ENCODE peak calls at places on chromosomes 6 and 20, in eight cellular contexts. P is coronary artery, F is ovary, Q is GM23338, W is osteocyte, D is cardiac muscle cell, U is RWPE2, S is fibroblast of pulmonary artery. B is an unnamed sample.

GRCh38 chr20:41049451-41049850 is 20.8 kb downstream of the TOP1 start:
- DNase-seq in F (no peak), S (no peak), W (no peak), P (no peak), U (no peak), Q (no peak), D (no peak), B (no peak)

GRCh38 chr20:21289651-21290050 is 13.5 kb upstream of the XRN2 start:
- DNase-seq in S (no peak), D (no peak), U (no peak), Q (no peak), P (no peak), W (no peak), F (no peak), B (no peak)

GRCh38 chr6:113669641-113670040 is 187.5 kb upstream of the MARCKS start:
- DNase-seq in F (no peak), W (no peak), D (no peak), U (no peak), P (no peak), Q (no peak), S (no peak), B (no peak)

GRCh38 chr6:41077536-41077935 is 4.8 kb downstream of the NFYA start:
- DNase-seq in S (no peak), P (no peak), F (no peak), W (no peak), Q (no peak), D (no peak), U (no peak), B (no peak)

GRCh38 chr6:35028781-35029180 is 112.4 kb downstream of the TCP11 start:
- DNase-seq in Q (no peak), P (no peak), D (no peak), F (no peak), W (no peak), S (no peak), U (no peak), B (no peak)

GRCh38 chr6:18148304-18149025 is 6.4 kb downstream of the TPMT start:
- DNase-seq in D (no peak), S (peak), P (no peak), U (no peak), Q (no peak), W (no peak), F (no peak), B (no peak)

GRCh38 chr20:48285656-48286055 is 500.4 kb upstream of the SULF2 start:
- DNase-seq in W (no peak), F (no peak), D (no peak), S (no peak), Q (no peak), P (no peak), U (no peak), B (no peak)

GRCh38 chr6:139587469-139587868 is 213.0 kb upstream of the CITED2 start:
- DNase-seq in S (peak), D (no peak), W (no peak), U (no peak), F (no peak), Q (no peak), P (no peak), B (no peak)

GRCh38 chr20:63081351-63081750 is 74.6 kb upstream of the BHLHE23 start:
- DNase-seq in S (no peak), F (no peak), U (peak), W (no peak), Q (no peak), P (no peak), D (no peak), B (no peak)

GRCh38 chr6:158086706-158087518 is 81.2 kb downstream of the SERAC1 start:
- DNase-seq in S (no peak), Q (no peak), W (peak), F (peak), P (no peak), U (no peak), D (no peak), B (no peak)

GRCh38 chr6:163087981-163088380 is 326.5 kb upstream of the QKI start:
- DNase-seq in Q (no peak), W (no peak), P (no peak), F (no peak), U (no peak), D (no peak), S (no peak), B (no peak)

GRCh38 chr20:25355866-25356265 is 34.8 kb downstream of the ABHD12 start:
- DNase-seq in D (no peak), P (no peak), S (no peak), W (no peak), Q (no peak), F (no peak), U (no peak), B (no peak)

GRCh38 chr20:32536861-32537656 is 48.1 kb downstream of the NOL4L start:
- DNase-seq in F (no peak), P (no peak), Q (peak), W (no peak), S (no peak), D (no peak), U (no peak), B (peak)

GRCh38 chr6:158284340-158285210 is 27.7 kb upstream of the TULP4 start:
- DNase-seq in P (no peak), S (peak), U (no peak), D (peak), F (no peak), W (no peak), Q (peak), B (no peak)

GRCh38 chr20:3180319-3180718 is 7.0 kb upstream of the LZTS3 start:
- DNase-seq in S (no peak), P (no peak), U (no peak), Q (no peak), F (no peak), W (no peak), D (no peak), B (no peak)

GRCh38 chr6:91141352-91141751 is 554.5 kb upstream of the MAP3K7 start:
- DNase-seq in U (no peak), F (no peak), P (no peak), D (no peak), W (no peak), Q (no peak), S (no peak), B (no peak)

GRCh38 chr20:41231850-41232249 is 85.7 kb downstream of the ZHX3 start:
- DNase-seq in S (no peak), P (no peak), F (no peak), U (no peak), Q (no peak), W (no peak), D (no peak), B (no peak)

GRCh38 chr6:36139431-36139830 is 9.1 kb downstream of the MAPK13 start:
- DNase-seq in U (no peak), D (peak), P (no peak), S (peak), F (no peak), W (no peak), Q (peak), B (no peak)

GRCh38 chr6:53986165-53986720 is 125.0 kb upstream of the MLIP start:
- DNase-seq in S (peak), U (no peak), P (no peak), D (peak), Q (peak), F (no peak), W (no peak), B (peak)

GRCh38 chr6:133945158-133945557 is 7.9 kb upstream of the TBPL1 start:
- DNase-seq in W (no peak), F (no peak), P (no peak), Q (peak), D (no peak), U (no peak), S (peak), B (no peak)

GRCh38 chr6:1381397-1382330 is 7.7 kb upstream of the FOXF2 start:
- DNase-seq in S (peak), P (peak), F (peak), Q (peak), W (peak), U (no peak), D (peak), B (peak)

GRCh38 chr20:47667086-47667485 is 118.2 kb downstream of the SULF2 start:
- DNase-seq in W (no peak), D (no peak), F (no peak), U (peak), S (no peak), P (no peak), Q (no peak), B (no peak)

GRCh38 chr20:25624500-25624939 is 706 bp upstream of the NANP start:
- DNase-seq in S (no peak), W (no peak), F (peak), D (no peak), Q (no peak), U (no peak), P (no peak), B (no peak)

GRCh38 chr20:40493551-40493950 is 195.5 kb downstream of the MAFB start:
- DNase-seq in Q (no peak), S (no peak), D (no peak), W (no peak), F (no peak), P (no peak), U (no peak), B (no peak)

GRCh38 chr6:99013145-99013544 is 65.4 kb upstream of the FBXL4 start:
- DNase-seq in F (no peak), D (no peak), P (no peak), S (peak), Q (no peak), W (no peak), U (no peak), B (no peak)

GRCh38 chr20:34190679-34191090 is 50.5 kb upstream of the ASIP start:
- DNase-seq in U (no peak), S (peak), Q (peak), P (no peak), D (peak), F (peak), W (peak), B (peak)

GRCh38 chr6:53929340-53930120 is 134.7 kb downstream of the LRRC1 start:
- DNase-seq in U (no peak), Q (no peak), F (no peak), P (no peak), S (no peak), D (no peak), W (no peak), B (no peak)

GRCh38 chr20:50565874-50566273 is 55.7 kb downstream of the PTPN1 start:
- DNase-seq in F (no peak), P (no peak), S (no peak), D (no peak), W (peak), Q (no peak), U (no peak), B (no peak)

GRCh38 chr6:299050-299980 is 7.0 kb downstream of the DUSP22 start:
- DNase-seq in F (no peak), W (peak), S (peak), P (peak), D (no peak), Q (no peak), U (no peak), B (no peak)

GRCh38 chr6:113586413-113586812 is 270.7 kb upstream of the MARCKS start:
- DNase-seq in W (no peak), U (no peak), F (no peak), S (peak), P (no peak), Q (no peak), D (peak), B (no peak)

GRCh38 chr20:10513931-10514575 is 78.9 kb downstream of the SLX4IP start:
- DNase-seq in F (no peak), Q (no peak), W (no peak), D (no peak), U (no peak), S (peak), P (no peak), B (no peak)

GRCh38 chr20:7924692-7925091 is 15.6 kb downstream of the HAO1 start:
- DNase-seq in U (no peak), Q (no peak), D (no peak), F (no peak), P (no peak), W (no peak), S (peak), B (no peak)

GRCh38 chr20:47181056-47181862 is 175.2 kb downstream of the ZMYND8 start:
- DNase-seq in Q (peak), W (no peak), U (peak), D (no peak), P (no peak), F (no peak), S (peak), B (no peak)

GRCh38 chr6:90319044-90319443 is 22.4 kb upstream of the BACH2 start:
- DNase-seq in U (no peak), S (peak), W (no peak), F (no peak), P (no peak), Q (no peak), D (no peak), B (no peak)

GRCh38 chr6:80541186-80541585 is 434.7 kb downstream of the BCKDHB start:
- DNase-seq in F (no peak), S (peak), Q (no peak), U (no peak), W (no peak), D (no peak), P (no peak), B (no peak)

GRCh38 chr6:55543633-55544309 is 35.2 kb downstream of the HMGCLL1 start:
- DNase-seq in W (no peak), S (no peak), U (no peak), D (peak), P (no peak), F (no peak), Q (peak), B (no peak)

GRCh38 chr6:168293641-168294530 is 25.7 kb downstream of the DACT2 start:
- DNase-seq in S (peak), W (no peak), D (no peak), Q (no peak), P (no peak), U (no peak), F (no peak), B (no peak)

GRCh38 chr6:168294901-168295300 is 24.7 kb downstream of the DACT2 start:
- DNase-seq in D (no peak), Q (no peak), W (no peak), S (no peak), F (no peak), P (no peak), U (no peak), B (no peak)

GRCh38 chr6:168290095-168290494 is 29.5 kb downstream of the DACT2 start:
- DNase-seq in F (no peak), P (no peak), S (no peak), U (no peak), D (no peak), W (no peak), Q (no peak), B (no peak)

GRCh38 chr6:168291450-168291849 is 28.1 kb downstream of the DACT2 start:
- DNase-seq in P (no peak), D (no peak), S (no peak), Q (no peak), U (no peak), W (no peak), F (no peak), B (no peak)

GRCh38 chr6:168292911-168293310 is 26.7 kb downstream of the DACT2 start:
- DNase-seq in W (no peak), D (no peak), P (no peak), U (no peak), F (no peak), Q (no peak), S (no peak), B (no peak)
- TF ChIP-seq CTCF in W (no peak), D (no peak), P (no peak), U (no peak), F (no peak), Q (no peak), S (no peak), B (no peak)

GRCh38 chr20:58878399-58878798 is 25.9 kb downstream of the GNAS start:
- DNase-seq in D (no peak), U (no peak), S (no peak), Q (no peak), W (no peak), P (no peak), F (no peak), B (no peak)

GRCh38 chr20:58880441-58880840 is 27.9 kb downstream of the GNAS start:
- DNase-seq in S (no peak), Q (no peak), F (no peak), U (no peak), P (no peak), D (no peak), W (no peak), B (no peak)

GRCh38 chr20:58882704-58883089 is 30.2 kb downstream of the GNAS start:
- DNase-seq in Q (no peak), D (no peak), P (no peak), U (no peak), F (no peak), S (no peak), W (no peak), B (no peak)

GRCh38 chr20:58883243-58883691 is 30.8 kb downstream of the GNAS start:
- DNase-seq in W (peak), F (no peak), P (no peak), S (no peak), U (no peak), D (no peak), Q (peak), B (no peak)

DNA sequence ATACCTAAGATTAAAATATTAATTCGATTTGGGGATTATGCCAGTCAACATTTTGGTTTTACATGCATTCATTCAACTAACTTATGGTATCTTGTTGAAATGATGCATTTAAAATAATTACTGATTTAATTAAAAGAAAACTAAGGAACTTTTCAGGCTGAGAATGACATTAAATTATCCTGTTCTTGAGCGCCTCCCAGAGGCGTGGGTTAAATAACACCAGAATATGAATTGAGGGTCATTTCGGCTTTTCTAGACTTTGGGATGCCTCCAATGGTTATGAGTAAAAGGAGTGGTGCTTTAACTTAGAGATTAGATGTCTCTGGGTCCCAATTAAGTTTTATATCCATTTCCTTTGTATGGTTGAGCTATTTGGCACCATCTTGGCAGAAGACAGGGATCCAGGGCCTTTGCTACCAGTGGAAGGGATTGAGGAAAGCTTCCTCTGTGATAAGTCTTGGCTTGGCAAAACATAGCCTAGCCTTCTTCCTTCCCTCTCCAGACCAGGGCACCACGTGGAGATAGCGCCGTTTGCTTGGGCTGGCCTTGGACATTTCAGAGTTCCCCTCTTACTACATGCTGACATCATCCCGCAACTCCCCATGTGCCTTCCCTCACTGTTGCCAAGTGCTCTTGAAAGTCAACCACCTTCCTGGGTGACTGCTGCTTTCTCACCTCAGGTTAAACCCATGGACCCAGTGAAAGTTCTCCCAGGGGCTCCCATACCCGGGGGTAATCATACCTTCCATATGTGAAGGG is 28.7 kb downstream of the GNAS start:
- DNase-seq in W (peak), D (no peak), U (no peak), P (no peak), S (no peak), F (no peak), Q (no peak), B (no peak)
- TF ChIP-seq CTCF in W (peak), D (peak), U (peak), P (no peak), S (peak), F (no peak), Q (peak), B (no peak)

DNA sequence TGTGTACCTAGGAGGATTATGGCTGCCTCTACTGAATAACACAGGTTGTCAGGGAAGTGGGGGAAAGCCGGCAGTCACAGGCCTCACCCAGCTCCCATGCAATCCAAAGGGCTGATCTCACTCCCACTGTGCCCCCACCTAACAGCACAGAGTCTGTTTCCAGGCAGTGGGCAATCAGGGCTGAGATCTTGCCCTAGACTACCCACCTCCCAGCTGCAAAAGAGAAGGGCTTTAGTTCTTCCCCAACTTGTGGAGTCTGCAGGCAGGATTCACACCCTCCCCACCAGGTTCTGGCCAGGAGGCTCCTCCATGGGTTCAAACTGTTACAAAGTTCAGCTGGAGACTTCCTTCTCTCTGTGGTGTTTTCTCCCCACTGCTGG is 66.0 kb upstream of the OLIG3 start:
- DNase-seq in S (no peak), Q (no peak), D (no peak), W (no peak), F (no peak), U (no peak), P (no peak), B (no peak)
- TF ChIP-seq CTCF in S (no peak), Q (no peak), D (no peak), W (no peak), F (no peak), U (no peak), P (no peak), B (no peak)

GRCh38 chr6:168148231-168148849 is 69.3 kb upstream of the FRMD1 start:
- DNase-seq in F (no peak), U (no peak), S (no peak), P (no peak), W (peak), Q (no peak), D (no peak), B (no peak)

GRCh38 chr6:168149015-168149414 is 70.0 kb upstream of the FRMD1 start:
- DNase-seq in P (no peak), U (no peak), Q (no peak), S (no peak), W (peak), F (no peak), D (no peak), B (no peak)

GRCh38 chr6:168147205-168147738 is 68.3 kb upstream of the FRMD1 start:
- DNase-seq in W (peak), F (no peak), P (no peak), Q (no peak), D (no peak), U (no peak), S (no peak), B (no peak)

GRCh38 chr6:168152306-168152963 is 73.4 kb upstream of the FRMD1 start:
- DNase-seq in F (no peak), S (no peak), P (no peak), U (no peak), Q (no peak), W (peak), D (no peak), B (no peak)

GRCh38 chr6:168150551-168151444 is 71.8 kb upstream of the FRMD1 start:
- DNase-seq in D (peak), U (no peak), W (peak), S (no peak), Q (peak), F (no peak), P (no peak), B (no peak)
- TF ChIP-seq CTCF in D (peak), U (peak), W (peak), S (peak), Q (peak), F (no peak), P (no peak), B (peak)

GRCh38 chr6:4021133-4021861 is 57.6 kb downstream of the FAM217A start:
- DNase-seq in S (peak), D (peak), W (peak), U (peak), F (peak), Q (peak), P (peak), B (peak)
- TF ChIP-seq CTCF in S (peak), D (peak), W (peak), U (peak), F (peak), Q (peak), P (no peak), B (peak)

GRCh38 chr20:57223648-57224489 is 42.6 kb downstream of the BMP7 start:
- DNase-seq in W (no peak), F (no peak), Q (no peak), S (no peak), P (no peak), D (no peak), U (no peak), B (no peak)
- TF ChIP-seq CTCF in W (no peak), F (no peak), Q (no peak), S (no peak), P (no peak), D (no peak), U (no peak), B (no peak)

DNA sequence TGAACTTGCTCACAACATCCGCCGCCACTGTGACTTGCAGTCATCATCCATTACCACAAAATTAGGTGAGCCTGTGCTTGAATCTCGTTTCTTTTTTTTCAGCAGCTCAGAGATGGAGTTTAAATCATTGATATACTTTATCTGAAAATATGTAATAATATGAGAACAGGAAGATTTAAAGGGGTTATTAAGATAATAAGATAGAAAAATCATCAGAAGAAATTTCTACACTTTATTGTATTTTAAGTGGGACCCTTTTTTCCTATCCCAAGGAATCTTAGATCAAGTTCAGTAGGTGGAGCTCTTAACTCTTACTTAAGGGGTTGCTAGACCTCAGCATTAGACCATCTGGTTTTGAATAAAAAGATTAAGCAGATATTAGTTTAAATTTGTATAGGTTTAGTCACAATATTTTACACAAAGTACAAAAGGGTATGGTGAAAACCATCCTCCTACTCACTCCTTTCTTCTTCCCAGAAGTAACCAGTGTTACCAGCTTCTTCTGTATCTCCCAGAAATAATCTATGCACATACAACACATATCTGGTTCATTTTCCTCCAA is 9.4 kb upstream of the NCOA7 start:
- DNase-seq in P (no peak), D (no peak), Q (peak), U (no peak), W (no peak), F (peak), S (peak), B (no peak)
- TF ChIP-seq CTCF in P (no peak), D (no peak), Q (no peak), U (peak), W (peak), F (no peak), S (no peak), B (no peak)

B was measured in progenitor cell of endocrine pancreas.